ENCODE peak calls at places on chromosome 19, in six cellular contexts. One of them, this sample, is unnamed.

GRCh38 chr19:52689804-52690394 is 44.9 kb downstream of the ZNF611 start:
- DNase-seq in BJ: no peak
- DNase-seq in fibroblast of lung: no peak
- DNase-seq in thoracic aorta: peak; percentile 4
- DNase-seq in mesothelial cell of epicardium: peak; percentile 25
- DNase-seq in cardiac fibroblast: no peak
- DNase-seq in this sample: peak; percentile 79

GRCh38 chr19:3479177-3479818 is 1.0 kb downstream of the SMIM24 start:
- DNase-seq in BJ: no peak
- DNase-seq in fibroblast of lung: no peak
- DNase-seq in thoracic aorta: no peak
- DNase-seq in mesothelial cell of epicardium: no peak
- DNase-seq in cardiac fibroblast: peak; percentile 35
- DNase-seq in this sample: no peak

GRCh38 chr19:48656840-48657474 is 11.0 kb upstream of the CA11 start:
- DNase-seq in BJ: peak; percentile 77
- DNase-seq in fibroblast of lung: peak; percentile 93
- DNase-seq in thoracic aorta: no peak
- DNase-seq in mesothelial cell of epicardium: no peak
- DNase-seq in cardiac fibroblast: peak; percentile 91
- DNase-seq in this sample: no peak

GRCh38 chr19:48606463-48607358 is at the start of gene SPACA4:
- DNase-seq in BJ: no peak
- DNase-seq in fibroblast of lung: no peak
- DNase-seq in thoracic aorta: no peak
- DNase-seq in mesothelial cell of epicardium: no peak
- DNase-seq in cardiac fibroblast: no peak
- DNase-seq in this sample: no peak

GRCh38 chr19:46902402-46902766 is 41.6 kb downstream of the ARHGAP35 start:
- DNase-seq in BJ: no peak
- DNase-seq in fibroblast of lung: no peak
- DNase-seq in thoracic aorta: no peak
- DNase-seq in mesothelial cell of epicardium: no peak
- DNase-seq in cardiac fibroblast: no peak
- DNase-seq in this sample: no peak

GRCh38 chr19:18292460-18292809 is 11.0 kb upstream of the JUND start:
- DNase-seq in BJ: no peak
- DNase-seq in fibroblast of lung: no peak
- DNase-seq in thoracic aorta: no peak
- DNase-seq in mesothelial cell of epicardium: no peak
- DNase-seq in cardiac fibroblast: peak; percentile 47
- DNase-seq in this sample: no peak

GRCh38 chr19:43656436-43656835 is 13.5 kb downstream of the PLAUR start:
- DNase-seq in BJ: no peak
- DNase-seq in fibroblast of lung: no peak
- DNase-seq in thoracic aorta: no peak
- DNase-seq in mesothelial cell of epicardium: no peak
- DNase-seq in cardiac fibroblast: no peak
- DNase-seq in this sample: no peak

GRCh38 chr19:14770136-14770535 is 8.2 kb downstream of the ADGRE2 start:
- DNase-seq in BJ: no peak
- DNase-seq in fibroblast of lung: no peak
- DNase-seq in thoracic aorta: no peak
- DNase-seq in mesothelial cell of epicardium: no peak
- DNase-seq in cardiac fibroblast: no peak
- DNase-seq in this sample: peak; percentile 44

GRCh38 chr19:42253245-42254082 is 1.5 kb downstream of the ERF start:
- DNase-seq in BJ: no peak
- DNase-seq in fibroblast of lung: peak; percentile 43
- DNase-seq in thoracic aorta: no peak
- DNase-seq in mesothelial cell of epicardium: peak; percentile 62
- DNase-seq in cardiac fibroblast: no peak
- DNase-seq in this sample: peak; percentile 84

GRCh38 chr19:48518207-48518606 is 6.6 kb upstream of the LMTK3 start:
- DNase-seq in BJ: no peak
- DNase-seq in fibroblast of lung: no peak
- DNase-seq in thoracic aorta: no peak
- DNase-seq in mesothelial cell of epicardium: no peak
- DNase-seq in cardiac fibroblast: no peak
- DNase-seq in this sample: no peak

GRCh38 chr19:41813911-41814310 is 17.5 kb downstream of the CEACAM3 start:
- DNase-seq in BJ: no peak
- DNase-seq in fibroblast of lung: no peak
- DNase-seq in thoracic aorta: no peak
- DNase-seq in mesothelial cell of epicardium: no peak
- DNase-seq in cardiac fibroblast: no peak
- DNase-seq in this sample: no peak

GRCh38 chr19:14450168-14450874 is 17.2 kb downstream of the PKN1 start:
- DNase-seq in BJ: no peak
- DNase-seq in fibroblast of lung: no peak
- DNase-seq in thoracic aorta: no peak
- DNase-seq in mesothelial cell of epicardium: no peak
- DNase-seq in cardiac fibroblast: peak; percentile 54
- DNase-seq in this sample: no peak

GRCh38 chr19:42281175-42282035 is 12.4 kb downstream of the CIC start:
- DNase-seq in BJ: no peak
- DNase-seq in fibroblast of lung: peak; percentile 65
- DNase-seq in thoracic aorta: no peak
- DNase-seq in mesothelial cell of epicardium: peak; percentile 38
- DNase-seq in cardiac fibroblast: peak; percentile 22
- DNase-seq in this sample: no peak

GRCh38 chr19:29543381-29543780 is 17.6 kb downstream of the VSTM2B start:
- DNase-seq in BJ: no peak
- DNase-seq in fibroblast of lung: no peak
- DNase-seq in thoracic aorta: no peak
- DNase-seq in mesothelial cell of epicardium: peak; percentile 3
- DNase-seq in cardiac fibroblast: no peak
- DNase-seq in this sample: peak; percentile 10

GRCh38 chr19:22030680-22031079 is 19.9 kb upstream of the ZNF208 start:
- DNase-seq in BJ: no peak
- DNase-seq in fibroblast of lung: no peak
- DNase-seq in thoracic aorta: no peak
- DNase-seq in mesothelial cell of epicardium: no peak
- DNase-seq in cardiac fibroblast: no peak
- DNase-seq in this sample: no peak

GRCh38 chr19:923551-924211 is 2.2 kb upstream of the ARID3A start:
- DNase-seq in BJ: no peak
- DNase-seq in fibroblast of lung: no peak
- DNase-seq in thoracic aorta: no peak
- DNase-seq in mesothelial cell of epicardium: no peak
- DNase-seq in cardiac fibroblast: no peak
- DNase-seq in this sample: no peak

GRCh38 chr19:926595-927043 is 784 bp downstream of the ARID3A start:
- DNase-seq in BJ: no peak
- DNase-seq in fibroblast of lung: no peak
- DNase-seq in thoracic aorta: no peak
- DNase-seq in mesothelial cell of epicardium: no peak
- DNase-seq in cardiac fibroblast: peak; percentile 56
- DNase-seq in this sample: peak; percentile 68

GRCh38 chr19:927044-927706 is 1.3 kb downstream of the ARID3A start:
- DNase-seq in BJ: no peak
- DNase-seq in fibroblast of lung: peak; percentile 67
- DNase-seq in thoracic aorta: no peak
- DNase-seq in mesothelial cell of epicardium: no peak
- DNase-seq in cardiac fibroblast: peak; percentile 61
- DNase-seq in this sample: peak; percentile 76

GRCh38 chr19:925912-926594 is at the start of gene ARID3A:
- DNase-seq in BJ: no peak
- DNase-seq in fibroblast of lung: peak; percentile 73
- DNase-seq in thoracic aorta: no peak
- DNase-seq in mesothelial cell of epicardium: no peak
- DNase-seq in cardiac fibroblast: no peak
- DNase-seq in this sample: peak; percentile 81

DNA sequence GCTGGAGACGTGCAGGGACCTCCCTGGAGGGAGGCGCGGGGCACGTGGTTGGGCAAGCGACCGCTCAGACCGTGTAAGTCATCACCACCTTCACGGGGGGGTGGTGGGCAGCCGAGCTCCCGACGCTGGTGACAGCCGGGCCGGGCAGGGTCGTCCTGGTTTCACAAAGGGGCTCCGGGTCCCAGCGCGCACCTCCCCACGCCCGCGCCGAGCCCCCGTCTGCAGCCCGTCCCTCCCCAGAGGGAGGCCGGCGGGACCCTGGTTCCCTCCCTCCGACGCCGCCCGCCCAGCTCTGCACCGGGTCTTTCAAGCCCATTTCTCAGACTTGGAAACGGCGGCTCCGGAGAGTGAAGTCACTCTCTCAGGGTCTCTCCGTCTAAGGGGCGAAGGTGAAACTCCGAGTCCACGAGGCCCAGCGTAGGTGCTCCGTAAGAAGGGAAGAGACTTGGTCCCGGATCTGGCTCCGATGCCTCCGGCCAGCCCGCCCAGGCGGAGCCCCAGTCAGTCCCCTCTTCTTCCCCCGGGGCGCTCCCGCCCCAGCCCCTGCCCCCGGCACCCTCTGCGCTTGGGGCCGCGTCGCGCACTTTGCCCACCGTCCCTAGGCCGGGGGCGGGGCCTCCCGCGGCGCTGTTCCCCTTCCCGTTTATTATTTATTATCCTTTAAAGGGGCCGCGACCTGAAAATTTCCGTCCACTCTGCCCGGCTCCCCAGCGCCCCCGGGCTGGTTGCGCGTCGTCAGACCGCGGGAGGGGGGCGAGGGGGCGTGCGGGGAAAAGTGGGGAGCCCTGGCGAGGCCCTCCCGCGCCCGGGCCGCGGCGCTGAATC is 536 bp upstream of the ARID3A start:
- DNase-seq in BJ: peak; percentile 32
- DNase-seq in fibroblast of lung: peak; percentile 82
- DNase-seq in thoracic aorta: no peak
- DNase-seq in mesothelial cell of epicardium: no peak
- DNase-seq in cardiac fibroblast: peak; percentile 87
- DNase-seq in this sample: peak; percentile 85
- TF ChIP-seq CTCF in BJ: no peak
- TF ChIP-seq CTCF in fibroblast of lung: no peak
- TF ChIP-seq CTCF in thoracic aorta: no peak
- TF ChIP-seq CTCF in mesothelial cell of epicardium: peak; percentile 18
- TF ChIP-seq CTCF in cardiac fibroblast: no peak
- TF ChIP-seq CTCF in this sample: no peak

GRCh38 chr19:54896036-54896435 is 9.9 kb upstream of the NCR1 start:
- DNase-seq in BJ: no peak
- DNase-seq in fibroblast of lung: no peak
- DNase-seq in thoracic aorta: no peak
- DNase-seq in mesothelial cell of epicardium: no peak
- DNase-seq in cardiac fibroblast: no peak
- DNase-seq in this sample: no peak
- TF ChIP-seq CTCF in BJ: no peak
- TF ChIP-seq CTCF in fibroblast of lung: no peak
- TF ChIP-seq CTCF in thoracic aorta: no peak
- TF ChIP-seq CTCF in mesothelial cell of epicardium: no peak
- TF ChIP-seq CTCF in cardiac fibroblast: no peak
- TF ChIP-seq CTCF in this sample: no peak

GRCh38 chr19:1245884-1246816 is 2.2 kb upstream of the MIDN start:
- DNase-seq in BJ: no peak
- DNase-seq in fibroblast of lung: no peak
- DNase-seq in thoracic aorta: no peak
- DNase-seq in mesothelial cell of epicardium: no peak
- DNase-seq in cardiac fibroblast: no peak
- DNase-seq in this sample: no peak

GRCh38 chr19:1248454-1249297 is at the start of gene MIDN:
- DNase-seq in BJ: no peak
- DNase-seq in fibroblast of lung: peak; percentile 90
- DNase-seq in thoracic aorta: no peak
- DNase-seq in mesothelial cell of epicardium: peak; percentile 83
- DNase-seq in cardiac fibroblast: peak; percentile 92
- DNase-seq in this sample: peak; percentile 93

GRCh38 chr19:1249990-1250298 is 1.6 kb downstream of the MIDN start:
- DNase-seq in BJ: no peak
- DNase-seq in fibroblast of lung: no peak
- DNase-seq in thoracic aorta: no peak
- DNase-seq in mesothelial cell of epicardium: no peak
- DNase-seq in cardiac fibroblast: no peak
- DNase-seq in this sample: no peak

GRCh38 chr19:1249298-1249989 is 1.1 kb downstream of the MIDN start:
- DNase-seq in BJ: no peak
- DNase-seq in fibroblast of lung: peak; percentile 97
- DNase-seq in thoracic aorta: peak; percentile 79
- DNase-seq in mesothelial cell of epicardium: peak; percentile 94
- DNase-seq in cardiac fibroblast: peak; percentile 96
- DNase-seq in this sample: peak; percentile 94

DNA sequence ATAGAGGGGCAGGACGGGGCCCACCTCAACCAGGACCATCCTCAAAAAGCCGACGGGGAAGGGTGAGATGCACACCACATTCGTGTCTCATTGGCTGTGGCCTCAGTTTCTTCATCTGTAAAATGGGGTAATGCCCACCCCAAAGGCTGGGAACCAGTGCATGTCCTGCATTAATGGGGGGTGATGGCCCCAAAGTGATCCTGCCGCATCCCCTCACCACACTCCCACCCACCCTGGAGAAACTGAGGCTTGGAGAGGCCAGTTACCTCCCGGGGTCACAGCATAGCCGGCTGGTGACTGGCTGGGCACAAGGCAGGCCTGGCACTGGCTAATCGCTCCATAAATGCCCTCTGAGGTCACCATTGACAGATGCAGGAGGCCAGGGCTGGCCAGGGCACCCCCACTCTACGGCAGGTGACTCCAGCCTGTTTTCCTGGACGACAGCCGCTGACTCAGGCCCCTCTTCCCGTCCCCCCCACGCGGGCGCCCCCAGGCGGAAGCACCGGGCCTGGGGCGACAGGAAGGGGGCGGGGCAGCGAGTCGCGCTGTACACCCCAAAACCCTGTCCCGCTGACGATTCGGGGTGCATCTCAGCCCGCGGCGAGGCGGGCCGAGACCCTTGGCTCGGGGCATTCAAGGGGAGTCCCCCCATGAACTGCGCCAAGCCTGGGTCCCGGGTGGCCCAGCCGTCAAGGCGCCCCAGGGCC is 483 bp upstream of the MIDN start:
- DNase-seq in BJ: no peak
- DNase-seq in fibroblast of lung: peak; percentile 62
- DNase-seq in thoracic aorta: no peak
- DNase-seq in mesothelial cell of epicardium: no peak
- DNase-seq in cardiac fibroblast: peak; percentile 80
- DNase-seq in this sample: no peak
- TF ChIP-seq CTCF in BJ: peak; percentile 56
- TF ChIP-seq CTCF in fibroblast of lung: peak; percentile 22
- TF ChIP-seq CTCF in thoracic aorta: no peak
- TF ChIP-seq CTCF in mesothelial cell of epicardium: no peak
- TF ChIP-seq CTCF in cardiac fibroblast: peak; percentile 25
- TF ChIP-seq CTCF in this sample: no peak

DNA sequence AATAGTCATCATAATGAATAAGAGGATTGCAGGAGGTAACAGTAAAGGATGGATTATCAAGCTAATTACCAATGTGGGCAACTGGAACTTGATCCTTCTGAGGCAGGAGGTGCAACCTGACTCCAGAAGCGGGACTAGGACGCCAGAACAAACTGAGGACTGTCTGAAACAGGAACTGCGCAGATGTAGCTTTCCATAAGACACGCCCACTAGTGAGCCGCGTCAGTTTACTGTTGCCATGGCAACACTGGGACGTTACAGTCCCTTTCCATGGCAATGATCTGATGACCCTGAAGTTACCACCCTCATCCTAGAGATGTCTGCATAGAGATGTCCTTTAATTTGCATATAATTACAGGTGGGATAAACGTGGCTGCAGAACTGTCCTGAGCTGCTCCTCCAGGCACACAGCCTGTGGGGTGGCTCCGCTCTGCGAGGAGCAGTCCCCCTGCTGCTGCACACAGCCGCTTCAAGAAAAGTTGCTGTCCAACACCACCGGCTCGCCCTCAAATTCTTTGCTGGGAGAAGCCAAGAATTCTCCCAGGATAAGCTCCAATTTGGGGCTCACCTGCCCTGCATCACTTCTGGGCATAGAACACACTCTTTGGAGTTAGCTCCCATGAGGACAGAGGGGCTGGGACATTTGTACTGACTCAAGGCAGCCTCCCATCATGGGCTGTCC is 816.6 kb downstream of the UQCRFS1 start:
- DNase-seq in BJ: no peak
- DNase-seq in fibroblast of lung: no peak
- DNase-seq in thoracic aorta: no peak
- DNase-seq in mesothelial cell of epicardium: no peak
- DNase-seq in cardiac fibroblast: no peak
- DNase-seq in this sample: no peak
- TF ChIP-seq CTCF in BJ: no peak
- TF ChIP-seq CTCF in fibroblast of lung: no peak
- TF ChIP-seq CTCF in thoracic aorta: no peak
- TF ChIP-seq CTCF in mesothelial cell of epicardium: no peak
- TF ChIP-seq CTCF in cardiac fibroblast: no peak
- TF ChIP-seq CTCF in this sample: no peak

This sample was measured in type B pancreatic cell.